ENCODE peak calls at places on chromosomes 2 and 18, in six cellular contexts. D is CD8-positive, alpha-beta T cell; U is upper lobe of left lung; T is MG63; E is breast epithelium; C is thoracic aorta. L is an unnamed sample.

GRCh38 chr2:46548103-46548486 is 68.7 kb downstream of the TMEM247 start:
- DNase-seq in D (no peak), U (peak; percentile 76), T (no peak), E (no peak), C (no peak), L (no peak)

GRCh38 chr2:25314514-25315315 is 27.0 kb downstream of the DNMT3A start:
- DNase-seq in D (peak; percentile 41), U (peak; percentile 66), T (peak; percentile 39), E (no peak), C (no peak), L (peak; percentile 98)

GRCh38 chr2:188693771-188694170 is 280.4 kb upstream of the COL3A1 start:
- DNase-seq in D (no peak), U (no peak), T (no peak), E (no peak), C (no peak), L (no peak)

GRCh38 chr18:7607535-7608173 is 40.5 kb downstream of the PTPRM start:
- DNase-seq in D (no peak), U (no peak), T (no peak), E (no peak), C (no peak), L (no peak)

GRCh38 chr2:42964444-42965081 is 172.2 kb upstream of the HAAO start:
- DNase-seq in D (no peak), U (peak; percentile 34), T (peak; percentile 100), E (no peak), C (peak; percentile 66), L (no peak)

GRCh38 chr18:43869451-43870008 is 592.2 kb upstream of the SYT4 start:
- DNase-seq in D (no peak), U (no peak), T (peak; percentile 28), E (no peak), C (no peak), L (no peak)

GRCh38 chr2:105143094-105143466 is 98.5 kb upstream of the GPR45 start:
- DNase-seq in D (no peak), U (no peak), T (no peak), E (no peak), C (no peak), L (no peak)

GRCh38 chr2:213317929-213318328 is 33.7 kb downstream of the SPAG16 start:
- DNase-seq in D (no peak), U (no peak), T (no peak), E (no peak), C (no peak), L (no peak)

GRCh38 chr2:85326946-85327756 is 638 bp downstream of the TGOLN2 start:
- DNase-seq in D (peak; percentile 47), U (peak; percentile 59), T (peak; percentile 39), E (no peak), C (no peak), L (no peak)

GRCh38 chr18:39105095-39105494 is 1539.5 kb upstream of the CELF4 start:
- DNase-seq in D (no peak), U (no peak), T (no peak), E (no peak), C (no peak), L (no peak)

GRCh38 chr2:16933355-16933754 is 267.7 kb upstream of the CYRIA start:
- DNase-seq in D (no peak), U (no peak), T (no peak), E (no peak), C (no peak), L (no peak)

GRCh38 chr2:158644139-158644538 is 151.0 kb upstream of the DAPL1 start:
- DNase-seq in D (no peak), U (no peak), T (no peak), E (no peak), C (no peak), L (no peak)

GRCh38 chr2:145043399-145043834 is 523.5 kb upstream of the ZEB2 start:
- DNase-seq in D (no peak), U (no peak), T (no peak), E (no peak), C (no peak), L (no peak)

GRCh38 chr2:5587726-5588125 is 104.5 kb upstream of the SOX11 start:
- DNase-seq in D (no peak), U (no peak), T (peak; percentile 11), E (no peak), C (no peak), L (no peak)

GRCh38 chr2:172282944-172283343 is 144.4 kb upstream of the ITGA6 start:
- DNase-seq in D (no peak), U (no peak), T (peak; percentile 73), E (no peak), C (no peak), L (no peak)

GRCh38 chr2:108409768-108410167 is 32.0 kb downstream of the SULT1C4 start:
- DNase-seq in D (no peak), U (no peak), T (no peak), E (no peak), C (no peak), L (no peak)

GRCh38 chr2:239600650-239601049 is 199.8 kb upstream of the HDAC4 start:
- DNase-seq in D (no peak), U (no peak), T (no peak), E (no peak), C (no peak), L (peak; percentile 53)

GRCh38 chr2:237500681-237501424 is 13.8 kb downstream of the MLPH start:
- DNase-seq in D (no peak), U (no peak), T (peak; percentile 91), E (no peak), C (no peak), L (no peak)

GRCh38 chr2:10868021-10868420 is 43.7 kb upstream of the KCNF1 start:
- DNase-seq in D (no peak), U (no peak), T (no peak), E (no peak), C (no peak), L (no peak)

GRCh38 chr2:150107816-150108215 is 379.7 kb downstream of the RND3 start:
- DNase-seq in D (no peak), U (no peak), T (no peak), E (no peak), C (no peak), L (no peak)

GRCh38 chr2:141782574-141782973 is 348.2 kb downstream of the LRP1B start:
- DNase-seq in D (no peak), U (no peak), T (no peak), E (no peak), C (no peak), L (no peak)

GRCh38 chr2:234556848-234557573 is 60.1 kb upstream of the ARL4C start:
- DNase-seq in D (no peak), U (no peak), T (peak; percentile 23), E (no peak), C (no peak), L (no peak)

GRCh38 chr2:240298803-240299709 is 136.4 kb upstream of the GPC1 start:
- DNase-seq in D (no peak), U (peak; percentile 12), T (no peak), E (peak; percentile 36), C (no peak), L (peak; percentile 53)

GRCh38 chr2:42613281-42614064 is 45.0 kb downstream of the MTA3 start:
- DNase-seq in D (no peak), U (no peak), T (no peak), E (no peak), C (no peak), L (no peak)

GRCh38 chr18:29979884-29980283 is 1062.7 kb downstream of the DSC3 start:
- DNase-seq in D (no peak), U (no peak), T (no peak), E (no peak), C (no peak), L (no peak)

GRCh38 chr2:9206991-9207640 is 504 bp downstream of the ASAP2 start:
- DNase-seq in D (no peak), U (no peak), T (peak; percentile 48), E (no peak), C (no peak), L (peak; percentile 81)

GRCh38 chr2:176123847-176124273 is 1.3 kb downstream of the HOXD9 start:
- DNase-seq in D (no peak), U (no peak), T (no peak), E (peak; percentile 45), C (no peak), L (no peak)
- H3K27me3 ChIP-seq in D (peaks cover 75% of the 10 kb centered on the region), U (peaks cover 67% of the 10 kb centered on the region), T (no peaks in the 10 kb centered on the region), E (peaks cover 88% of the 10 kb centered on the region), C (peaks cover 34% of the 10 kb centered on the region), L (peaks cover 100% of the 10 kb centered on the region)

GRCh38 chr2:126973745-126974144 is 75.1 kb downstream of the TEX51 start:
- DNase-seq in D (no peak), U (no peak), T (no peak), E (no peak), C (no peak), L (no peak)

GRCh38 chr2:126970583-126970982 is 71.9 kb downstream of the TEX51 start:
- DNase-seq in D (no peak), U (no peak), T (peak; percentile 64), E (no peak), C (no peak), L (peak; percentile 56)

GRCh38 chr2:126972272-126972626 is 73.6 kb downstream of the TEX51 start:
- DNase-seq in D (no peak), U (no peak), T (no peak), E (no peak), C (no peak), L (no peak)

GRCh38 chr2:126971162-126971480 is 72.4 kb downstream of the TEX51 start:
- DNase-seq in D (no peak), U (no peak), T (no peak), E (no peak), C (no peak), L (no peak)

DNA sequence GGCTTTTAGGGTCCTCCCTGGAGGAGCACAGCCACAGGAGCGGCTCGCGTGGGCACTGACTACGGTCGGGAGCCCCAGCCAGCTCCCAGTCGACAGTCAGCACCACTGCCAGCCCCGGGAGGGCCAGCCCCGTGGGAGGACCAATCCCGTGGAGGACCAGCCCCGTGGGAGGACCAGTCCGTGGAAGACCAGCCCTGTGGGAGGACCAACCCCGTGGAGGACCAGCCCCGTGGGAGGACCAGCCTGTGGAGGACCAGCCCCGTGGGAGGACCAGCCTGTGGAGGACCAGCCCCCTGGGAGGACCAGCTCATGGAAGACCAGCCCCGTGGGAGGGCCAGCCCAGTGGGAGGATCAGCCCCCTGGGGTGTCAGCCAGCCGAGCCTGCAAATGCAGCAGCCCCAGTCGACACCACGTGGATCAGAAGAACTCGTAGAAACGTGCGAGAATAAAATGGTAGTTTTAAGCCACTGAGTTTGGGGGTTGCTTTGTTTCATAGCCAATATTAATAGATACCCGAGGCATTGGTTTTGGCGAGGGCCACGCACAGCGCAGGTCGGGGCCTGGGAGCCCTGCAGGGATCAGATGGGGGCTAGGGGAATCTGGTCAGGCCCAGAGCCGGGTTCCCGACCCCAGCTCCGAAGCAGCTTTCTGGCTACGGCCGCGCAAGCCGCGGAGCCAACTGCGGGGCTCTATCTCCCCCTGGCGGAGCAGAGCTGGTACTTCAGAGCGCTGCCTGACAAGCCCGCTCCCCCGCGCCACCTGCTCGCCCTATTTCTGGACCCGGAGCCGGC is 73.0 kb downstream of the TEX51 start:
- DNase-seq in D (peak; percentile 55), U (peak; percentile 71), T (peak; percentile 90), E (peak; percentile 61), C (peak; percentile 16), L (peak; percentile 94)
- H3K4me3 ChIP-seq in D (peak overlapping the region; percentile 49), U (peak overlapping the region; percentile 35), T (peak overlapping the region; percentile 40), E (peak overlapping the region; percentile 69), C (peak overlapping the region; percentile 64), L (no peak overlapping the region)

GRCh38 chr2:15706986-15707632 is 115.4 kb downstream of the DDX1 start:
- DNase-seq in D (no peak), U (no peak), T (no peak), E (no peak), C (no peak), L (no peak)
- H3K27me3 ChIP-seq in D (no peaks in the 10 kb centered on the region), U (no peaks in the 10 kb centered on the region), T (no peaks in the 10 kb centered on the region), E (peaks cover 4% of the 10 kb centered on the region), C (no peaks in the 10 kb centered on the region), L (no peaks in the 10 kb centered on the region)

GRCh38 chr18:49321800-49322461 is 138.5 kb downstream of the DYM start:
- DNase-seq in D (no peak), U (no peak), T (no peak), E (no peak), C (no peak), L (no peak)
- H3K4me3 ChIP-seq in D (no peak overlapping the region), U (no peak overlapping the region), T (no peak overlapping the region), E (no peak overlapping the region), C (no peak overlapping the region), L (no peak overlapping the region)